ENCODE peak calls at places on chromosomes 2 and 18, in six cellular contexts. G is upper lobe of left lung, H is A549, T is HepG2, W is GM12878, A is K562. I is an unnamed sample. For H3K9me3, the result is how much of the 10 kb centered on the place peaks cover.

GRCh38 chr2:62501794-62502500 is 4.0 kb downstream of the TMEM17 start:
- ATAC-seq in G (no peak), H (no peak), T (no peak), W (no peak), A (no peak), I (no peak)

GRCh38 chr2:157413342-157414035 is 30.4 kb downstream of the CYTIP start:
- ATAC-seq in G (peak), H (no peak), T (no peak), W (peak), A (no peak), I (peak)

GRCh38 chr18:26089247-26090129 is 925 bp downstream of the SS18 start:
- ATAC-seq in G (no peak), H (peak), T (peak), W (peak), A (peak), I (no peak)

GRCh38 chr2:136764397-136765255 is 719 bp upstream of the THSD7B start:
- ATAC-seq in G (peak), H (peak), T (peak), W (peak), A (no peak), I (peak)

GRCh38 chr2:197904446-197904845 is 100.1 kb downstream of the PLCL1 start:
- ATAC-seq in G (no peak), H (no peak), T (no peak), W (peak), A (no peak), I (no peak)

GRCh38 chr2:234980476-234981187 is 28.8 kb downstream of the SH3BP4 start:
- ATAC-seq in G (no peak), H (peak), T (peak), W (no peak), A (no peak), I (no peak)

GRCh38 chr2:65070172-65070830 is 14.1 kb downstream of the CEP68 start:
- ATAC-seq in G (peak), H (peak), T (peak), W (no peak), A (peak), I (peak)

GRCh38 chr2:144480257-144480656 is 39.7 kb downstream of the ZEB2 start:
- ATAC-seq in G (no peak), H (no peak), T (no peak), W (no peak), A (no peak), I (peak)

GRCh38 chr2:181123798-181124217 is 143.4 kb downstream of the UBE2E3 start:
- ATAC-seq in G (no peak), H (no peak), T (no peak), W (peak), A (peak), I (no peak)

GRCh38 chr2:161415041-161415440 is 1.1 kb upstream of the TBR1 start:
- ATAC-seq in G (no peak), H (no peak), T (peak), W (peak), A (peak), I (no peak)

GRCh38 chr2:73999881-74000597 is 15.3 kb downstream of the TET3 start:
- ATAC-seq in G (no peak), H (peak), T (peak), W (no peak), A (no peak), I (no peak)

GRCh38 chr2:109562421-109562820 is 51.3 kb downstream of the SEPTIN10 start:
- ATAC-seq in G (no peak), H (peak), T (no peak), W (no peak), A (no peak), I (no peak)

GRCh38 chr2:127740665-127741287 is 39.5 kb downstream of the SFT2D3 start:
- ATAC-seq in G (no peak), H (no peak), T (peak), W (peak), A (no peak), I (no peak)

GRCh38 chr2:17149945-17150344 is 368.3 kb downstream of the RAD51AP2 start:
- ATAC-seq in G (no peak), H (no peak), T (no peak), W (no peak), A (no peak), I (no peak)

DNA sequence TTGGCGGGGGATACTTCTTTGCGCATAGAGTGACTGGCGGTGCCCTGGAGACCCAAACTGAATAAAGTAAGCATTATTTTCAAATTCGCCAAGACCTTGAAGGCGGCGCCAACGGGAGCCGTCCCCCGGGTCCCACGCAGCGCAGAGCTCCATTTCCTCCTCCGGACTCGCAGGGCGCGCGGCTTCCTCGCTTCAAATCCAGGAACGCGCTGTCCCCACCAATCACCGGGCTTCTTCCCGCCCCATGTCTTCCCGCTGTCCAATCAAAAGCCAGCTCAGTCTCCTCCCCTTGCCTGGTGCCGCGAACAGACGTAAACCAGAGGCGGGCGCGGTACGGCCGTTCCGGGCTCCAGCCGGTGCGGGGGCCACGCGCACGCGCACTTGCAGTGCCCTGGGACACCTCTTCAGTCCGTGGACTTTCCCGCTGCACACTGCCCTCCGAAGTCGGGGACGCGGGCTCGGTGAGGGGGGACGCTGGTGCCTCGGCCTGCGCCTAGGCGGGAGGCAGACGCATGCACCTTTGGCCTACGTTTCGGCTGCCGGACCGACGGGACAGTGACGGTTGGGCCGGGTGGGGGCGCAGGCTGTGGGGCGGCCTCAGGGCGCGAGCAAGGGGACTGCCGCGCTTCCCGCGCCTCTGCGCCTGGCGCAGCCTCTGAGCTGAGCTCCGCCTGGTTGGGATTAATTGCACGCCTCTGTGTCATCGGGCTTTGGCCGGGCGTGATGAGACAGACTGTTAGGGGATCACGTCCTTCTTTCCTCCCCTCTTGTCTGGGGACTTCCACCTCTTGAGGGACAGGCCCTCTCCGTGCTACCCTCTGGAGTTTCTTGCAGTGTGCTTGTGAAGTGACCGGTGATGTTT is at the start of gene CEP192:
- ATAC-seq in G (peak), H (peak), T (peak), W (peak), A (peak), I (peak)
- TF ChIP-seq EP300 in G (no peak), H (no peak), T (no peak), W (no peak), A (no peak), I (no peak)

GRCh38 chr18:35245719-35246317 is 5.0 kb downstream of the ZNF397 start:
- ATAC-seq in G (no peak), H (no peak), T (no peak), W (no peak), A (no peak), I (no peak)

GRCh38 chr18:35244671-35245070 is 3.8 kb downstream of the ZNF397 start:
- ATAC-seq in G (no peak), H (no peak), T (no peak), W (no peak), A (no peak), I (no peak)

GRCh38 chr18:35247412-35248249 is 6.8 kb downstream of the ZNF397 start:
- ATAC-seq in G (no peak), H (no peak), T (no peak), W (peak), A (no peak), I (no peak)

GRCh38 chr18:35248429-35248828 is 7.6 kb downstream of the ZNF397 start:
- ATAC-seq in G (no peak), H (no peak), T (no peak), W (no peak), A (no peak), I (no peak)

DNA sequence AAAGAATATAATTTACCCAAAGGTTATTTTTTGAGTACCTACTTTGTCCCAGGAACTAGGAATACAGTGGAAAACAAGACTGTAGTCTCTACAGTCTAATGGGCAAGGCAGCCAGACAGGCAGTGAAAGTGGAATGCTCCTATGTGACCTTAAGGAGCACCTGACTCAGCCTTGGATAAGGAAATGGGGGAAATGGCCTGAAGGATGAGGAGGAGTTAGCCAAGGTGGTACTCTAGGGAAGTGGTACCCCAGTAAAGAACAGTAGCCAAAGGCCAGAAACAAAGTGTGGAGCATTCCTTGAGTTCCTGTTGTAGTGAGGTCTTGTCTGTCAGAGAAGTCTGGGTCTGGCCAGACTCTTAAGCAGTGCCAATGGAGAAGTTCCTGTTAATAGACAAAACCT is 6.0 kb downstream of the ZNF397 start:
- ATAC-seq in G (no peak), H (no peak), T (no peak), W (no peak), A (no peak), I (no peak)
- H3K9me3 ChIP-seq in G (under half), H (half or more), T (under half), W (under half), A (under half), I (under half)

GRCh38 chr2:99337164-99337930 is at the start of gene EIF5B:
- ATAC-seq in G (peak), H (peak), T (peak), W (peak), A (peak), I (peak)
- TF ChIP-seq EP300 in G (no peak), H (no peak), T (no peak), W (peak), A (peak), I (no peak)

DNA sequence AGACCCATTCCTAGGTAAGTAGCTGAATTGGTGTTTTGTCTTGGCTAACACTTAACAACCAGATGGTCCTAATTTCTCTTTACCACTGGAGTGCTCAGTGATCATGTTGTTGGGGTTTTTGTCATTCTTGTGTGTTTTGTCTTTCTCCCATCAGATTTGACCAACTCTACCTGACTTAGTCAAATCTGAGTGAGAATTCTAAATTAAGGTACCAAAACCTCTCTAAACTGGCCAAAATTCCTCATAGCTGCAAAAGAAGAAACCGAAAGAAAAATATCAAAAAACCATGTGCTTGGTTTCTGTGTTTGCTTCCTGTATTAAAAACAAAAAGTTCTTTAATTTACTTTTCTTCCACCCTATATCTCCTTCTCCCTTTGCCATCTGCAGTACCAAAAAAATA is 350.7 kb upstream of the SPHKAP start:
- ATAC-seq in G (no peak), H (no peak), T (no peak), W (no peak), A (no peak), I (no peak)
- H3K9me3 ChIP-seq in G (under half), H (under half), T (half or more), W (under half), A (under half), I (under half)